ENCODE peak calls at places on chromosomes 11 and 22, in eight cellular contexts. M is HCT116; L is right cardiac atrium; K is neuronal stem cell; B is adrenal gland; U is A549; V is CD4-positive, CD25-positive, alpha-beta regulatory T cell; F is transverse colon. P is an unnamed sample.

GRCh38 chr22:39980635-39981034 is 14.1 kb upstream of the FAM83F start:
- DNase-seq in M (no peak), L (no peak), K (no peak), B (no peak), U (no peak), V (no peak), F (no peak), P (no peak)

GRCh38 chr11:124202951-124203350 is 19.8 kb downstream of the OR10D3 start:
- DNase-seq in M (no peak), L (no peak), K (no peak), B (no peak), U (no peak), V (no peak), F (no peak), P (no peak)

GRCh38 chr11:12386745-12387144 is 9.4 kb downstream of the PARVA start:
- DNase-seq in M (no peak), L (peak; percentile 46), K (no peak), B (no peak), U (no peak), V (no peak), F (no peak), P (no peak)

GRCh38 chr22:41524809-41525449 is 19.3 kb downstream of the POLR3H start:
- DNase-seq in M (no peak), L (peak; percentile 81), K (no peak), B (no peak), U (no peak), V (peak; percentile 70), F (peak; percentile 38), P (peak; percentile 44)

GRCh38 chr22:30320021-30320556 is 6.7 kb downstream of the TBC1D10A start:
- DNase-seq in M (no peak), L (no peak), K (no peak), B (no peak), U (no peak), V (no peak), F (no peak), P (no peak)

GRCh38 chr11:15158351-15159015 is 43.8 kb downstream of the INSC start:
- DNase-seq in M (no peak), L (no peak), K (no peak), B (no peak), U (no peak), V (no peak), F (no peak), P (no peak)

GRCh38 chr11:65657426-65657825 is 5.3 kb downstream of the RELA start:
- DNase-seq in M (no peak), L (no peak), K (no peak), B (no peak), U (no peak), V (no peak), F (no peak), P (no peak)

GRCh38 chr11:13287026-13287425 is 9.4 kb downstream of the BMAL1 start:
- DNase-seq in M (no peak), L (no peak), K (no peak), B (no peak), U (no peak), V (no peak), F (no peak), P (no peak)

GRCh38 chr11:105003151-105003550 is 19.8 kb downstream of the CASP5 start:
- DNase-seq in M (no peak), L (no peak), K (no peak), B (no peak), U (no peak), V (no peak), F (no peak), P (no peak)

GRCh38 chr11:65454311-65454695 is 31.7 kb downstream of the NEAT1 start:
- DNase-seq in M (no peak), L (peak; percentile 68), K (no peak), B (no peak), U (no peak), V (no peak), F (no peak), P (no peak)

DNA sequence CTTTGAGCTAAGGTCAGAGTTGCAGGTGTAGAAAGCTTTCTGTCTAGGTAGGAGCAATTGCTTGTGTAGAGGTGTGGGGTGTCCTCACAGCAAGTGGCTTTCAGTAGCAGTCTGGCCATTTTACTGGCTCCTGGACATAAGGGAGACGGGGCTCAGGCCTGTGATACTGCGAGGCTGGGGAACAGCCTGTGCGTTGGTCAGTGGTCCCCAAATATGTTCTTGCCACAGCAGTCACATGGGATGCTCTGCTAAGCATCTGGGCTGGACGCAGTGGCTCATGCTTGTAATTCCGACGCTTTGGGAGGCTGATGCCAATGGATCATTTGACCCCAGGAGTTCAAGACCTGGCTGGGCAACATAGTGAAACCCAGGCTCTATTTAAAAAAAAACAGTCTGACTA is 1.9 kb downstream of the MCM5 start:
- DNase-seq in M (no peak), L (no peak), K (no peak), B (no peak), U (no peak), V (no peak), F (no peak), P (no peak)
- H3K4me3 ChIP-seq in M (no peak overlapping the region), L (no peak overlapping the region), K (no peak overlapping the region), B (no peak overlapping the region), U (no peak overlapping the region), V (no peak overlapping the region), F (no peak overlapping the region), P (no peak overlapping the region)

DNA sequence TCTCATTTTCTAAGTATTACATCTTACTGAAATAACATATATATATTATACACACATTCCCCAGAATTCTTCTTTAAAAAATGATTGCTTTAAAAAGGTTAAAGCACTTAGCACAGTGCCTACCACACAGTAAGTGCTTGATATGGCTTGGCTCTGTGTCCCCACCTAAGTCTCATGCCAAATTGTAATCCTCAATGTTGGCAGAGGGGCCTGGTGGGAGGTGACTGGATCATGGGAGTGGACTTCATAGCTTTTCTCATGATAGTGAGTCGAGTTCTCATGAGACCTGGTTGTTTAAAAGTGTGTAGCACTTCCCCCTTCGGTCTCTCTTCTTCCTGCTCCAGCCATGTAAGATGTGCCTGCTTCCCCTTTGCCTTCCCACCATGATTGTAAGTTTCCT is 6.2 kb downstream of the CRYAB start:
- DNase-seq in M (no peak), L (no peak), K (no peak), B (no peak), U (no peak), V (no peak), F (no peak), P (no peak)
- H3K4me1 ChIP-seq in M (no peaks in the 10 kb centered on the region), L (no peaks in the 10 kb centered on the region), K (no peaks in the 10 kb centered on the region), B (no peaks in the 10 kb centered on the region), U (no peaks in the 10 kb centered on the region), V (no peaks in the 10 kb centered on the region), F (no peaks in the 10 kb centered on the region), P (no peaks in the 10 kb centered on the region)

DNA sequence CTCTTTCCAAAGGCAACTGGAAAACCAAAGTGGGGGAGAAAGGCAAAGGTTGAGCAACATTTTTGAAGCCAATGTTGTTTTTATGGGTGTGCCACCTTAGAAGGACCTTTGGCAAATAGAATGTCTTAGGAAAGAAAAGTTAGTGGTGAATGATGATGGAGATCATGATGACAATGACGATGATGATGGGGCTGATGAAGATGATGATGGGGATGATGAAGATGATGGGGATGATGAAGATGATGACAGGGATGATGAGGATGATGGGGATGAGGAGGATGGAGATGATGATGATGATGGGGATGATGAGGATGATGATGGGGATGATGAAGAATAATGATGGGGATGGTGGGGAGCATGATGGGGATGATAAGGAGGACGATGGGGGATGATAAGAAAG is 78.4 kb upstream of the MTMR2 start:
- DNase-seq in M (no peak), L (no peak), K (no peak), B (no peak), U (no peak), V (no peak), F (no peak), P (no peak)
- H3K27ac ChIP-seq in M (no peak overlapping the region), L (peak overlapping the region; percentile 25), K (no peak overlapping the region), B (no peak overlapping the region), U (no peak overlapping the region), V (no peak overlapping the region), F (no peak overlapping the region), P (no peak overlapping the region)

GRCh38 chr11:114058026-114058706 is 1.3 kb upstream of the ZBTB16 start:
- DNase-seq in M (no peak), L (peak; percentile 71), K (peak; percentile 27), B (peak; percentile 73), U (no peak), V (no peak), F (no peak), P (no peak)
- H3K4me3 ChIP-seq in M (no peak overlapping the region), L (peak overlapping the region; percentile 98), K (no peak overlapping the region), B (no peak overlapping the region), U (no peak overlapping the region), V (no peak overlapping the region), F (no peak overlapping the region), P (no peak overlapping the region)

GRCh38 chr22:35544189-35544588 is 3.6 kb downstream of the RASD2 start:
- DNase-seq in M (no peak), L (no peak), K (no peak), B (no peak), U (no peak), V (no peak), F (no peak), P (no peak)

GRCh38 chr22:35543702-35544101 is 3.1 kb downstream of the RASD2 start:
- DNase-seq in M (no peak), L (no peak), K (no peak), B (no peak), U (no peak), V (no peak), F (no peak), P (no peak)

GRCh38 chr22:35541254-35541748 is 670 bp downstream of the RASD2 start:
- DNase-seq in M (no peak), L (no peak), K (no peak), B (no peak), U (no peak), V (no peak), F (peak; percentile 46), P (no peak)

GRCh38 chr22:35542157-35542971 is 1.7 kb downstream of the RASD2 start:
- DNase-seq in M (no peak), L (no peak), K (no peak), B (no peak), U (no peak), V (no peak), F (no peak), P (no peak)

GRCh38 chr22:35542972-35543516 is 2.4 kb downstream of the RASD2 start:
- DNase-seq in M (no peak), L (no peak), K (no peak), B (no peak), U (no peak), V (no peak), F (no peak), P (no peak)
- H3K4me1 ChIP-seq in M (peaks cover 42% of the 10 kb centered on the region), L (peaks cover 2% of the 10 kb centered on the region), K (peaks cover 9% of the 10 kb centered on the region), B (peaks cover 13% of the 10 kb centered on the region), U (peaks cover 5% of the 10 kb centered on the region), V (peaks cover 18% of the 10 kb centered on the region), F (peaks cover 22% of the 10 kb centered on the region), P (peaks cover 11% of the 10 kb centered on the region)